ENCODE peak calls at places on chromosome 12, in four cellular contexts. One of them, this sample, is unnamed.

GRCh38 chr12:131487379-131488129 is 223.3 kb upstream of the SFSWAP start:
- DNase-seq in IMR-90: no peak
- DNase-seq in cardiac muscle cell: no peak
- DNase-seq in Ammon's horn: peak
- DNase-seq in this sample: no peak

GRCh38 chr12:42902001-42902400 is 312.5 kb upstream of the PRICKLE1 start:
- DNase-seq in IMR-90: no peak
- DNase-seq in cardiac muscle cell: no peak
- DNase-seq in Ammon's horn: no peak
- DNase-seq in this sample: no peak

GRCh38 chr12:62963642-62964041 is 28.7 kb upstream of the PPM1H start:
- DNase-seq in IMR-90: no peak
- DNase-seq in cardiac muscle cell: no peak
- DNase-seq in Ammon's horn: no peak
- DNase-seq in this sample: no peak

GRCh38 chr12:15977999-15978398 is 66.9 kb downstream of the DERA start:
- DNase-seq in IMR-90: no peak
- DNase-seq in cardiac muscle cell: no peak
- DNase-seq in Ammon's horn: no peak
- DNase-seq in this sample: no peak

GRCh38 chr12:76299536-76300296 is 48.5 kb downstream of the BBS10 start:
- DNase-seq in IMR-90: no peak
- DNase-seq in cardiac muscle cell: no peak
- DNase-seq in Ammon's horn: no peak
- DNase-seq in this sample: no peak

GRCh38 chr12:68863109-68863770 is 55.3 kb downstream of the MDM2 start:
- DNase-seq in IMR-90: no peak
- DNase-seq in cardiac muscle cell: no peak
- DNase-seq in Ammon's horn: no peak
- DNase-seq in this sample: no peak

GRCh38 chr12:128966411-128966810 is 113.1 kb downstream of the GLT1D1 start:
- DNase-seq in IMR-90: no peak
- DNase-seq in cardiac muscle cell: no peak
- DNase-seq in Ammon's horn: no peak
- DNase-seq in this sample: no peak

GRCh38 chr12:1445807-1446206 is 148.6 kb downstream of the FBXL14 start:
- DNase-seq in IMR-90: no peak
- DNase-seq in cardiac muscle cell: no peak
- DNase-seq in Ammon's horn: no peak
- DNase-seq in this sample: no peak

GRCh38 chr12:62689042-62689839 is 222.6 kb downstream of the MON2 start:
- DNase-seq in IMR-90: peak
- DNase-seq in cardiac muscle cell: peak
- DNase-seq in Ammon's horn: no peak
- DNase-seq in this sample: peak

GRCh38 chr12:58896278-58896677 is 24.0 kb downstream of the LRIG3 start:
- DNase-seq in IMR-90: no peak
- DNase-seq in cardiac muscle cell: no peak
- DNase-seq in Ammon's horn: no peak
- DNase-seq in this sample: no peak

GRCh38 chr12:102669056-102669455 is 188.7 kb upstream of the IGF1 start:
- DNase-seq in IMR-90: no peak
- DNase-seq in cardiac muscle cell: no peak
- DNase-seq in Ammon's horn: no peak
- DNase-seq in this sample: no peak